ENCODE peak calls at places on chromosome 6, in five cellular contexts. D, X, W, V and Z are unnamed samples.

GRCh38 chr6:26455357-26455970 is 2.3 kb upstream of the BTN2A1 start:
- DNase-seq in X (no peak), D (no peak), W (no peak), V (no peak), Z (no peak)

GRCh38 chr6:169945117-169945516 is 193.7 kb downstream of the ERMARD start:
- DNase-seq in X (no peak), D (no peak), W (no peak), V (no peak), Z (no peak)

GRCh38 chr6:32837651-32838113 is 857 bp downstream of the TAP2 start:
- DNase-seq in V (peak), W (no peak), X (no peak), D (no peak), Z (no peak)

GRCh38 chr6:36627801-36628246 is 33.7 kb downstream of the SRSF3 start:
- DNase-seq in X (no peak), W (no peak), V (no peak), D (no peak), Z (no peak)

GRCh38 chr6:72636215-72636614 is 14.4 kb downstream of the KCNQ5 start:
- DNase-seq in D (no peak), V (no peak), W (no peak), X (no peak), Z (no peak)

GRCh38 chr6:48111575-48111974 is 578 bp upstream of the PTCHD4 start:
- DNase-seq in W (no peak), X (no peak), V (no peak), D (no peak), Z (no peak)

GRCh38 chr6:80460396-80460912 is 354.0 kb downstream of the BCKDHB start:
- DNase-seq in V (no peak), D (no peak), X (no peak), W (no peak), Z (no peak)

GRCh38 chr6:62035952-62036351 is 250.1 kb downstream of the KHDRBS2 start:
- DNase-seq in D (no peak), W (no peak), V (no peak), X (no peak), Z (no peak)

GRCh38 chr6:149950423-149950822 is 8.6 kb downstream of the ULBP2 start:
- DNase-seq in X (no peak), W (peak), V (no peak), D (no peak), Z (no peak)

GRCh38 chr6:37126961-37127360 is 43.0 kb upstream of the PIM1 start:
- DNase-seq in V (no peak), X (no peak), W (no peak), D (no peak), Z (no peak)

GRCh38 chr6:36414481-36414880 is 27.0 kb upstream of the ETV7 start:
- DNase-seq in W (no peak), D (no peak), V (no peak), X (no peak), Z (no peak)

GRCh38 chr6:94751641-94752329 is 825.5 kb upstream of the MANEA start:
- DNase-seq in W (no peak), V (no peak), D (no peak), X (no peak), Z (no peak)

GRCh38 chr6:14440891-14441358 is 323.4 kb downstream of the CD83 start:
- DNase-seq in X (no peak), W (no peak), D (no peak), V (no peak), Z (no peak)

GRCh38 chr6:95572098-95572497 is 5.2 kb upstream of the MANEA start:
- DNase-seq in V (peak), W (no peak), D (no peak), X (no peak), Z (no peak)

GRCh38 chr6:54173084-54173483 is 61.8 kb downstream of the MLIP start:
- DNase-seq in W (no peak), X (no peak), V (no peak), D (no peak), Z (peak)

GRCh38 chr6:37495199-37495913 is 4.3 kb downstream of the CCDC167 start:
- DNase-seq in V (no peak), X (no peak), D (peak), W (no peak), Z (no peak)

GRCh38 chr6:53686541-53686940 is 21.0 kb upstream of the KLHL31 start:
- DNase-seq in X (no peak), W (no peak), D (no peak), V (no peak), Z (no peak)

DNA sequence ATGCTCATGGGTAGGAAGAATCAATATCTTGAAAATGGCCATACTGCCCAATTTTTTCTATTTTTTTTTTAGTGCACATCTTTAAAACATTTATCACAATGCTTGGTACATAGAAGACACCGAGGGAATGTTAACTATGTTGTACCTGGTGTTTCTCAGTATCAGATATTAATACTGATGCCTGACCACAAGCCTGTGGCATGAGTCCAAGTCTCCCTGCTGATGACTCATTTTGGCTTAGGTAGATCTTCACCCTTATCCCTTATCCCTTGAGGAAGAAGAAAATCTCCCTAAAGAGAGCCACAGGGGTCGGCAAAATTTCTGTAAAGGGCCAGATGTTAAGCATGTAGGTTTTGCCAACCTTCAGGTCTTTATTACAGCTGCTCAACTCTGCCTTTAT is 14.5 kb downstream of the CD109 start:
- DNase-seq in V (peak), D (no peak), X (peak), W (no peak), Z (no peak)
- TF ChIP-seq JUND in V (peak), D (peak), X (peak), W (no peak), Z (no peak)

DNA sequence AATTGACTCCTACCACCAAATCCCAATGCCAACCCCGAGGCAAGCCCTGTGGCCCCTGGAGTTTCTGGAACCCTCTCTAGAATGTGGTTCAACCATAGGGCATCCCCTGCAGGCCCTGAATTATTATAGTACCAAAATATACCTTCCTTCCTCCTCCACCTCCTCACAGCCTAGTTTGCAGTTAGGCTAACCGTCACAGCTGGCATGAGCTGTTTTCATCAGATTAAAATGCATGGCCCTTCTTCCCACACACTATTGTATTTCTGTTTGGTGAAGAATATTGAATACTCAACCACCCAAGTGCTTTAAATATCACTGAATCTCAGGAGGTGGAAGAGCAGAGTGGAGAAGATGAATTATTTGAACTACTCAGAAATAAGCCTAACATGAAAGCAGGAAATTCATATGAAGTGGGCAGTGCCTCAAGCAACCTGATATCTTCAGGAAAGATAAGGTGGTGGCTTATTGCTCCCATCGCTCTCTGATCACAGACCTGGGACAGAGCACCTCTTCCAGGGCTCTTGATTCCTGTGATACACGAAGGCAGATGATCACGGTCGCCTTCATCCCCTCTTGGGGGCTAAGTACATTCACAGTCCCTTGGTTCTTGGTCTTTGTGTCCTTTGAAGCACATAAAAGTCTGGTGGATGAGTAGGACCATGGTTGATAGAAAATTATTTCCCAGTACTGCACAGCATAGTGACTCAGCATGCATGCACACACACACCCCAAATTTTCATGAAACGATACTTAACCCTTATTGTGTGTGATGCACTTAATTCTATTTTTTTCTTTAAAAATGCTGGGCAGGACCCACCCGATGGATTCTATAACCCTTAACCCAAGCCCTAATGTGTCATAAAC is 90.9 kb downstream of the PSMG4 start:
- DNase-seq in D (no peak), W (no peak), X (no peak), V (peak), Z (no peak)
- TF ChIP-seq JUND in D (no peak), W (no peak), X (no peak), V (no peak), Z (no peak)

GRCh38 chr6:147138841-147139240 is 65.4 kb upstream of the STXBP5 start:
- DNase-seq in W (no peak), V (peak), D (no peak), X (no peak), Z (no peak)

GRCh38 chr6:147136057-147136456 is 68.2 kb upstream of the STXBP5 start:
- DNase-seq in X (no peak), D (no peak), W (no peak), V (no peak), Z (no peak)

GRCh38 chr6:147142684-147143245 is 61.5 kb upstream of the STXBP5 start:
- DNase-seq in V (no peak), D (no peak), X (no peak), W (no peak), Z (no peak)

GRCh38 chr6:147141690-147142308 is 62.4 kb upstream of the STXBP5 start:
- DNase-seq in W (no peak), V (peak), D (no peak), X (no peak), Z (no peak)
- TF ChIP-seq JUND in W (no peak), V (peak), D (peak), X (no peak), Z (no peak)

DNA sequence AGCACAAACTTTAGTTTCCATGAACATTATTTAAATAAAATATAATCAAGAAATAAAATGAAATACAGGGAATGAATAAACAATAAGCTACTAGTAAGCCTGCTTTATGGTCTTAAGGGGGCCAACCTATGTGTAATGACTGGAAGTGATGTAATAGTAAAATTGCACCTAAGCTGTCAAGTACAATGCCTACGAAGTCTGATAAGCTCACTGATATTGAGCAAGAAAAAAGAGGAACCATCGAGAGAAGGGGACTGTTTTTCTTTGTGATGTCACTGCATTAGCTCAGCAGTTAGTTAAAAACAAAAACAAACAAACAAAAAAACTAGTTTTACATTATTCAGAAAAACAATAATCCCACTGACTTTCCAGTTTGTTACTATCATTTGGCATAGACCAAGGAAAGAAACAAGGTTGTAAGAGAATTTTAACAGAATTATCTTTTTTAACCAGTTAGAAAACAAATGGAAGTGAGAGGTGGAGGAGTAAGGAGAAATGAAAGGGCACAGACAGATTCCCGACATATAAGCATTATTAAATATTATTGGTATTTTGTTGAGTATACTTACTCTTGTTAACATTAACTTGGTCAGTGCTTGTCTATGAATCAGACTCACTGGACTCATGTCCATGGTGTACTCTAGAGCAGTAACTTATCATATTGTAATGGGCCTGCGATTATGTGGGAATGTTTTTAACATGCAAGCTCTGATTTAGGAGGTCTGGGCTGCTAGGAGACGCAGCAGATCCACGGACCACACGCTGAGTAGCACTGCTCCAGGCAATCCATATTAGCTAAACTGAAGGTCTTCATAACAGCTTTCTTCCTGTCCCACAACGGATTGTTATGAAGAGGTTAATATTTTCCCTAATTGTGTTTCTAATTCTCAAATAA is 99.6 kb upstream of the HMGCLL1 start:
- DNase-seq in X (no peak), W (no peak), D (peak), V (no peak), Z (no peak)
- TF ChIP-seq JUND in X (no peak), W (no peak), D (no peak), V (no peak), Z (no peak)

GRCh38 chr6:143370972-143371371 is 79.5 kb downstream of the ADAT2 start:
- DNase-seq in X (no peak), V (no peak), W (no peak), D (no peak), Z (no peak)

GRCh38 chr6:143372199-143372882 is 78.2 kb downstream of the ADAT2 start:
- DNase-seq in X (no peak), V (no peak), D (peak), W (no peak), Z (no peak)

GRCh38 chr6:143374014-143374413 is 76.5 kb downstream of the ADAT2 start:
- DNase-seq in W (no peak), X (no peak), V (no peak), D (no peak), Z (no peak)

DNA sequence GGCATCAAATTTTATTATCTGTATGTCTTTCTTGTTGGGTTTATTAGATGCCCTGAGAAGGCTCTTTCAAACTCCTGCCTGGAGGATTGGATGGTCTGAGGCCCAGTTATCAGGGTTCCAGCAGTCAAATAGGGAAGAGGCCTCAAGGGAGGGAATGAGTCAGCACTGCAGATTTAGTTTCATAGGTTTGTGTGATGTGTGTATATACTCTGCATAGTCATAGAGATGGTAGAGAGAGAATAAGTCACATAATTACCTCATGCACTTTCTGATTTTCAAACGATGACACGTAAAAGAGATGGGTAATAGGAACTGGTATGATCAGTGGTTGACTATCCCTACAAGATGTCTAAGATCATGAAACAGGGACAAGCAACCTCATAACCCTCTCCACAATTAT is 82.1 kb downstream of the ADAT2 start:
- DNase-seq in X (no peak), D (no peak), W (no peak), V (peak), Z (no peak)
- TF ChIP-seq JUND in X (no peak), D (no peak), W (no peak), V (peak), Z (no peak)

GRCh38 chr6:19736066-19736465 is 101.1 kb upstream of the ID4 start:
- DNase-seq in W (no peak), V (no peak), X (no peak), D (no peak), Z (no peak)
- TF ChIP-seq JUND in W (no peak), V (no peak), X (no peak), D (no peak), Z (no peak)

GRCh38 chr6:144582939-144583613 is 297.9 kb downstream of the UTRN start:
- DNase-seq in X (no peak), V (peak), D (peak), W (peak), Z (peak)

GRCh38 chr6:144581807-144582537 is 296.8 kb downstream of the UTRN start:
- DNase-seq in X (peak), D (peak), W (no peak), V (peak), Z (no peak)

GRCh38 chr6:144583614-144583954 is 298.4 kb downstream of the UTRN start:
- DNase-seq in D (no peak), X (no peak), V (no peak), W (no peak), Z (no peak)

GRCh38 chr6:144586986-144587385 is 301.9 kb downstream of the UTRN start:
- DNase-seq in W (no peak), X (no peak), V (no peak), D (no peak), Z (no peak)

GRCh38 chr6:144585217-144585814 is 300.2 kb downstream of the UTRN start:
- DNase-seq in X (peak), W (no peak), D (peak), V (peak), Z (peak)
- TF ChIP-seq JUND in X (no peak), W (no peak), D (no peak), V (peak), Z (no peak)